ENCODE peak calls at places on chromosome 19, in four cellular contexts. One of them, this sample, is unnamed.

GRCh38 chr19:55075366-55075998 is at the start of gene EPS8L1:
- DNase-seq in NCI-H1105: no peak
- DNase-seq in esophagus squamous epithelium: no peak
- DNase-seq in HEK293T: no peak
- DNase-seq in this sample: peak

GRCh38 chr19:41945135-41945766 is 13.9 kb downstream of the RABAC1 start:
- DNase-seq in NCI-H1105: no peak
- DNase-seq in HEK293T: no peak
- DNase-seq in esophagus squamous epithelium: peak
- DNase-seq in this sample: peak

GRCh38 chr19:2199215-2199614 is 35.5 kb downstream of the DOT1L start:
- DNase-seq in HEK293T: peak
- DNase-seq in esophagus squamous epithelium: no peak
- DNase-seq in NCI-H1105: no peak
- DNase-seq in this sample: no peak

GRCh38 chr19:467554-467953 is 6.7 kb upstream of the SHC2 start:
- DNase-seq in NCI-H1105: no peak
- DNase-seq in HEK293T: no peak
- DNase-seq in esophagus squamous epithelium: no peak
- DNase-seq in this sample: no peak

GRCh38 chr19:5172859-5173577 is 167.6 kb downstream of the PTPRS start:
- DNase-seq in HEK293T: no peak
- DNase-seq in esophagus squamous epithelium: no peak
- DNase-seq in NCI-H1105: no peak
- DNase-seq in this sample: no peak

GRCh38 chr19:49812452-49812996 is 568 bp downstream of the FUZ start:
- DNase-seq in esophagus squamous epithelium: no peak
- DNase-seq in NCI-H1105: no peak
- DNase-seq in HEK293T: no peak
- DNase-seq in this sample: no peak

GRCh38 chr19:13428352-13428751 is 77.9 kb downstream of the CACNA1A start:
- DNase-seq in HEK293T: peak
- DNase-seq in NCI-H1105: no peak
- DNase-seq in esophagus squamous epithelium: no peak
- DNase-seq in this sample: no peak

GRCh38 chr19:2198317-2198716 is 34.6 kb downstream of the DOT1L start:
- DNase-seq in HEK293T: no peak
- DNase-seq in esophagus squamous epithelium: no peak
- DNase-seq in NCI-H1105: no peak
- DNase-seq in this sample: no peak

GRCh38 chr19:41149831-41150230 is 35.6 kb downstream of the CYP2F1 start:
- DNase-seq in HEK293T: no peak
- DNase-seq in NCI-H1105: no peak
- DNase-seq in esophagus squamous epithelium: no peak
- DNase-seq in this sample: no peak

GRCh38 chr19:7658219-7658686 is 10.6 kb upstream of the RETN start:
- DNase-seq in esophagus squamous epithelium: no peak
- DNase-seq in NCI-H1105: no peak
- DNase-seq in HEK293T: no peak
- DNase-seq in this sample: peak

GRCh38 chr19:6023936-6024335 is 46.0 kb upstream of the RANBP3 start:
- DNase-seq in HEK293T: no peak
- DNase-seq in NCI-H1105: no peak
- DNase-seq in esophagus squamous epithelium: no peak
- DNase-seq in this sample: no peak

GRCh38 chr19:40232949-40233810 is 6.7 kb upstream of the CCNP start:
- DNase-seq in NCI-H1105: no peak
- DNase-seq in HEK293T: no peak
- DNase-seq in esophagus squamous epithelium: no peak
- DNase-seq in this sample: no peak

GRCh38 chr19:19371056-19371455 is 34.4 kb upstream of the GATAD2A start:
- DNase-seq in HEK293T: no peak
- DNase-seq in NCI-H1105: no peak
- DNase-seq in esophagus squamous epithelium: no peak
- DNase-seq in this sample: peak

GRCh38 chr19:17553256-17553655 is 2.2 kb upstream of the COLGALT1 start:
- DNase-seq in esophagus squamous epithelium: no peak
- DNase-seq in NCI-H1105: peak
- DNase-seq in HEK293T: no peak
- DNase-seq in this sample: peak

GRCh38 chr19:8304841-8305621 is 3.1 kb downstream of the CD320 start:
- DNase-seq in esophagus squamous epithelium: no peak
- DNase-seq in HEK293T: peak
- DNase-seq in NCI-H1105: no peak
- DNase-seq in this sample: peak

GRCh38 chr19:45569619-45570421 is 14.8 kb downstream of the OPA3 start:
- DNase-seq in HEK293T: peak
- DNase-seq in esophagus squamous epithelium: no peak
- DNase-seq in NCI-H1105: no peak
- DNase-seq in this sample: peak

GRCh38 chr19:17468302-17469091 is 1.8 kb upstream of the SLC27A1 start:
- DNase-seq in NCI-H1105: no peak
- DNase-seq in HEK293T: no peak
- DNase-seq in esophagus squamous epithelium: no peak
- DNase-seq in this sample: peak

GRCh38 chr19:42488783-42489521 is 39.3 kb downstream of the CEACAM1 start:
- DNase-seq in HEK293T: no peak
- DNase-seq in esophagus squamous epithelium: no peak
- DNase-seq in NCI-H1105: no peak
- DNase-seq in this sample: no peak

GRCh38 chr19:33821871-33822270 is 25.2 kb downstream of the KCTD15 start:
- DNase-seq in esophagus squamous epithelium: no peak
- DNase-seq in NCI-H1105: no peak
- DNase-seq in HEK293T: no peak
- DNase-seq in this sample: no peak

GRCh38 chr19:55270172-55270942 is 9.6 kb downstream of the HSPBP1 start:
- DNase-seq in HEK293T: no peak
- DNase-seq in NCI-H1105: no peak
- DNase-seq in esophagus squamous epithelium: no peak
- DNase-seq in this sample: no peak

GRCh38 chr19:42028304-42029216 is 34.5 kb upstream of the ATP1A3 start:
- DNase-seq in NCI-H1105: no peak
- DNase-seq in esophagus squamous epithelium: no peak
- DNase-seq in HEK293T: peak
- DNase-seq in this sample: no peak

GRCh38 chr19:9937001-9937411 is 691 bp upstream of the OLFM2 start:
- DNase-seq in esophagus squamous epithelium: no peak
- DNase-seq in HEK293T: no peak
- DNase-seq in NCI-H1105: no peak
- DNase-seq in this sample: no peak

GRCh38 chr19:16001481-16002312 is 52.9 kb downstream of the OR10H4 start:
- DNase-seq in esophagus squamous epithelium: no peak
- DNase-seq in NCI-H1105: no peak
- DNase-seq in HEK293T: no peak
- DNase-seq in this sample: peak

GRCh38 chr19:42244452-42245220 is 2.2 kb upstream of the GSK3A start:
- DNase-seq in HEK293T: peak
- DNase-seq in NCI-H1105: peak
- DNase-seq in esophagus squamous epithelium: peak
- DNase-seq in this sample: peak

GRCh38 chr19:49422407-49423277 is 599 bp downstream of the PTH2 start:
- DNase-seq in NCI-H1105: peak
- DNase-seq in esophagus squamous epithelium: no peak
- DNase-seq in HEK293T: peak
- DNase-seq in this sample: no peak

GRCh38 chr19:35347171-35347929 is at the start of gene FFAR1:
- DNase-seq in esophagus squamous epithelium: no peak
- DNase-seq in NCI-H1105: no peak
- DNase-seq in HEK293T: no peak
- DNase-seq in this sample: peak

GRCh38 chr19:3555653-3556422 is 1.5 kb downstream of the MFSD12 start:
- DNase-seq in HEK293T: no peak
- DNase-seq in NCI-H1105: no peak
- DNase-seq in esophagus squamous epithelium: no peak
- DNase-seq in this sample: no peak

GRCh38 chr19:18203408-18203862 is 407 bp downstream of the RAB3A start:
- DNase-seq in HEK293T: no peak
- DNase-seq in NCI-H1105: no peak
- DNase-seq in esophagus squamous epithelium: no peak
- DNase-seq in this sample: peak

GRCh38 chr19:45779231-45780145 is 2.8 kb downstream of the DMPK start:
- DNase-seq in esophagus squamous epithelium: peak
- DNase-seq in HEK293T: peak
- DNase-seq in NCI-H1105: peak
- DNase-seq in this sample: peak

GRCh38 chr19:6099037-6099436 is 11.3 kb downstream of the RFX2 start:
- DNase-seq in NCI-H1105: no peak
- DNase-seq in esophagus squamous epithelium: no peak
- DNase-seq in HEK293T: no peak
- DNase-seq in this sample: no peak

GRCh38 chr19:13493516-13494310 is 12.6 kb downstream of the CACNA1A start:
- DNase-seq in HEK293T: no peak
- DNase-seq in esophagus squamous epithelium: no peak
- DNase-seq in NCI-H1105: no peak
- DNase-seq in this sample: no peak

GRCh38 chr19:47158879-47159509 is 28.4 kb downstream of the SAE1 start:
- DNase-seq in esophagus squamous epithelium: no peak
- DNase-seq in NCI-H1105: no peak
- DNase-seq in HEK293T: no peak
- DNase-seq in this sample: no peak

GRCh38 chr19:33921165-33921564 is 124.5 kb downstream of the KCTD15 start:
- DNase-seq in HEK293T: no peak
- DNase-seq in NCI-H1105: no peak
- DNase-seq in esophagus squamous epithelium: no peak
- DNase-seq in this sample: no peak

GRCh38 chr19:42468273-42468796 is 25.6 kb upstream of the CXCL17 start:
- DNase-seq in esophagus squamous epithelium: no peak
- DNase-seq in NCI-H1105: no peak
- DNase-seq in HEK293T: peak
- DNase-seq in this sample: peak

GRCh38 chr19:1432507-1432887 is 5.7 kb upstream of the RPS15 start:
- DNase-seq in NCI-H1105: no peak
- DNase-seq in HEK293T: no peak
- DNase-seq in esophagus squamous epithelium: no peak
- DNase-seq in this sample: no peak

This sample was measured in transverse colon.